ENCODE peak calls at places on chromosomes 1 and 21, in four cellular contexts. U, J, X and G are unnamed samples.

GRCh38 chr1:82689217-82689616 is 888.5 kb downstream of the ADGRL2 start:
- DNase-seq in U (no peak), J (no peak), X (no peak), G (no peak)

GRCh38 chr1:110053557-110054428 is 16.7 kb downstream of the ALX3 start:
- DNase-seq in U (peak), J (peak), X (no peak), G (peak)

GRCh38 chr1:236111527-236112331 is 30.6 kb upstream of the GPR137B start:
- DNase-seq in U (no peak), J (no peak), X (no peak), G (no peak)

GRCh38 chr1:245207056-245207638 is 52.4 kb downstream of the KIF26B start:
- DNase-seq in U (no peak), J (no peak), X (no peak), G (no peak)

GRCh38 chr1:171738921-171739320 is 2.9 kb downstream of the VAMP4 start:
- DNase-seq in U (no peak), J (no peak), X (no peak), G (no peak)

GRCh38 chr21:26385721-26386120 is 187.4 kb downstream of the CYYR1 start:
- DNase-seq in U (no peak), J (no peak), X (no peak), G (no peak)

GRCh38 chr1:86618358-86618757 is 71.5 kb downstream of the CLCA4 start:
- DNase-seq in U (no peak), J (no peak), X (no peak), G (no peak)

GRCh38 chr1:178938281-178938958 is 67.5 kb upstream of the ANGPTL1 start:
- DNase-seq in U (no peak), J (no peak), X (no peak), G (no peak)

GRCh38 chr21:28884481-28884880 is 108.2 kb downstream of the LTN1 start:
- DNase-seq in U (no peak), J (no peak), X (no peak), G (no peak)

GRCh38 chr21:32705901-32706300 is 21.9 kb downstream of the SYNJ1 start:
- DNase-seq in U (no peak), J (no peak), X (no peak), G (no peak)

GRCh38 chr1:217554849-217555248 is 76.0 kb downstream of the GPATCH2 start:
- DNase-seq in U (no peak), J (no peak), X (no peak), G (no peak)

GRCh38 chr1:24897263-24898151 is 32.6 kb downstream of the RUNX3 start:
- DNase-seq in U (no peak), J (no peak), X (no peak), G (no peak)

DNA sequence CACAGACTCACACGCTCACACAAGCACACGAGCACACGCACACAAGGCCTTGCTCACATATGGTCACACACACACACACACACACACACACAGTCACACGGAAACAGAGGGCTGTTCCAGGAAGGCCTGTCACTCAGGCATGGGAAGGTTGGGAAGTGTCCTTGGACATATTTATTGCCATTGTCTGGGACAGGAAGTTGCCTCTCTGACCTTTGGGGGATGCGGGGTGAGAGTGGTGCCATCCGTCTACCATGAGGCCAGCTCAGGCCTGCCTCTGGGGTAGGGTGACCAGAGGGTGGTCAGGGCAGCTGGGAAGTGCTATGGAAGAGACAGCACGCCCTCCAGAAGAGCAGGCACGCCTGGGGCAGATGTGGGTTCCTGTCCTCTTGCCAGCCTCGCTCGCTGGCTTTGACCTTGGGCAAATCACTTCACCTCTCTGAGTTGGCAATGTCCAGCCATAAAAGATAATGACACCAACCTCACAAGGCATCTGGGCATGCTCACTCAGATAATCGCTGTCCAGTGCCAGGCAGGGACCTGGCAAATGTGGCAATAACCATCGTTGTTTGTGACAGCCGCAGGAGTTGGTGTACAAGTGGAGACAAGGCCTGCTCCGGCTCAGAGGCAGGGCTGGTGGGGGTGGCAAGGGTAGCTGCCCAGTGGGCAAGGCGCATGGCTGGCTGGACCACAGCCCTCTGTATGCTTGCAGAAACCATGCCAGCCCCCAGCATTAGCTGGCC is 8.0 kb upstream of the GUCA2A start:
- DNase-seq in U (no peak), J (peak), X (no peak), G (no peak)
- TF ChIP-seq RFX5 in U (no peak), J (no peak), X (no peak), G (no peak)

GRCh38 chr1:7407980-7408770 is 362.9 kb upstream of the VAMP3 start:
- DNase-seq in U (no peak), J (no peak), X (no peak), G (no peak)

GRCh38 chr1:7405844-7406500 is 365.1 kb upstream of the VAMP3 start:
- DNase-seq in U (no peak), J (no peak), X (no peak), G (no peak)

GRCh38 chr1:7406641-7407546 is 364.2 kb upstream of the VAMP3 start:
- DNase-seq in U (no peak), J (no peak), X (peak), G (no peak)

GRCh38 chr1:7408771-7409150 is 362.3 kb upstream of the VAMP3 start:
- DNase-seq in U (no peak), J (no peak), X (no peak), G (no peak)

DNA sequence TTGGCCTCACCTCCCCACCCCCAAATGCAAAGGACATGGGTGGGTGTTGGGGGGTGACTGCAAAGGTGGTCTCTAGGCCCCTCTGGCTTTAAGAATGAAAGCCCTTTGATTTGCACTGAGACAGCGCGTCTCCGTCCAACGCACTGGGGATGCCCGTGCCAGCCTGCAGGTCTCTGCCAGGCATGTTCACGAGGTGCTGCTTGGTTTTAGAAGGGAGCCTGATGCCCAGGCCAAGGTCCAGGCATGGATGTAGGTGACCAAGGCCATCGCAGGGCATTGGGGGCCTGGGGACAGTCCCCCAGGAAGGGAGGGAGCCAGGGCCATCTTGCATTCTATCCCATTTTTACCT is 363.6 kb upstream of the VAMP3 start:
- DNase-seq in U (no peak), J (no peak), X (no peak), G (no peak)
- TF ChIP-seq CHD4 in U (no peak), J (no peak), X (no peak), G (no peak)

DNA sequence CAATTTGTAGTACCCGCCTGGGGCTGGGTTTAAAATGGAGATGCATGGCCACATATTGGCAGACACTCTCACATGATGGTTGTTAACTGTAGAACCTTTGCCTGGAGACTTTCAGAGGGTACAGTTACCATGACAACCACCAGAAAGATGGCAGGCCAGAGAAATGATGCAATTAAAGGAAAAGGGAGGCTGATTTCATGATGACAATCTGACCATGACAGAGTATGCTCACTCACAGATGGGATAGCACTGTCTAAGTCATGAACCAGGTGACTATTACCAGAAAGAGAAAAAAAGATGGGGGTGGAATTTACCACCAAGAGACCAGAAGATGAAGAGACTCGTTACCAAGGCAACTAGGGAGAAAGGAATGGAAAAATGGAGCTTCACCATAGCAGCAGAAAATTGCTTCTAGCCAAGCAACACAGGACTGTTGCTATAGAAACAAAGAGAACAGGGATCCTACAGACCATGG is 3.5 kb upstream of the TRIT1 start:
- DNase-seq in U (no peak), J (no peak), X (no peak), G (no peak)
- TF ChIP-seq RFX5 in U (no peak), J (no peak), X (no peak), G (no peak)

DNA sequence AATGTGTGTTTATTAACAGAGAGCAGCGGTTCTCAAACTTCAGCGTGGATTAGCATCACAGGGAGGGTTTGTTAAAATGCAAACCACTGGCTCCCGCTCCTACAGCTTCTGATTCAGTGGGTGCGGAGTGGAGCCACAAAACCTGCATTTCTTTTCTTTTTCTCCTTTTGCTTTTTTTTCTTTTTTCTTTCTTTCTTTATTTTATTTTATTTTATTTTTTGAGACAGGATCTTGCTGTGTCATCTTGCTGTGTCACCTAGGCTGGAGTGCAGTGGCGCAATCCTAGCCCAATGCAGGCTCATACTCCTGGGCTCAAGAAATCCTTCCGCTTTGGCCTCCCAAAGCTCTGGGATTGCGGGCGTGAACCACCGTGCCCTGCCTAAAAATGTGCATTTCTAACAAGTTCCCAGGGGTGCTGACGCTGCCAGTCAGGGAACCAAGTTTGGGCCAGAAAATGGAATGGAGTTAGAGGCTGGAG is 20.9 kb upstream of the SLC1A7 start:
- DNase-seq in U (no peak), J (no peak), X (no peak), G (no peak)
- TF ChIP-seq CHD4 in U (no peak), J (no peak), X (no peak), G (no peak)

DNA sequence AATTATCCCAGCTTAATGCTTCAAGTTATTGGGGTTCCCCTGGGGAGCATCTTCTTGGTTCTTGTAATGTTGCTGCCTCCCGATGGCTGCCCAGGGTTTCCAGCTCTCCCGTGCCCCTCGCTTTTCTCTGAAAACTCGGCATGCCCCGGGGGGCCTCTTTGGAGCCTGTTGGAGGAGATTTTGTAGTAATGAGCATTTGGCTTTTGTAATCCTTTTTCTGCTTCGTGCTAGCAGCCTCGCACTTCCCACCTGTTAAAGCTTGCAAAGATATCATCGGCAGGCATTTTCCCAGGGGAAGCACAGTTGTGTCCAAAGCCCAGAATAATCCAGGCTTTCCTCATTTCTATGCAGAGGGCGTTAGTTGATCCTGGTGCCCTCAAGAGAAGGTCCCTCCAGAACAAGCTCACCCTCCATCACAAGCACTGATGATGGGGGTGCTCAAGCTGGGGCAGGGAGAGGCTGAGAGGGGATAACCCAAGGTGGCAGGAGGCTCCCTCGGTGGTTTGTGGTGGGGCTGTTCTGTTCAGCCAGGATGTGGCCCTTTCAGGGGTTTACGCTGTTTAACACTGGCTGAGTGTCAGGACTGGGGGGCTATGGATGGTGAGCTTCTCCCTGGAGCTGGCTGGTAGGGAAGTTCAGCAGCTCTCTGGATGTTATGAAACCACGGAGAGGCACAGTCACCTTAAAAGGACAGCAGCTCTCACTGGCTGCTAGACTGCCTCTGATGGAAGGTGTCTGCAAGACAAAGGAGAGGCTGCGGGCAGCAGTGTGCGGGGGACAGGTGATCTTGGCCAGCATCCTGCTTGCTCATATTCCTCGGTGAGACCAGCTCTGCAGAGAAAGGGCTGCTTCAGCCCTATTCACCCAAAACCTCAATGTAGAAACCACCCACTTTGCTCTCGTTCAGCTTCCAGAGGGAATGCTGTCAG is 477.1 kb upstream of the VAMP3 start:
- DNase-seq in U (no peak), J (no peak), X (no peak), G (no peak)
- TF ChIP-seq RFX5 in U (no peak), J (no peak), X (no peak), G (no peak)